ENCODE peak calls at places on chromosomes 6 and 20, in ten cellular contexts. One of them, this sample, is unnamed.

GRCh38 chr6:42791706-42792320 is 10.0 kb downstream of the BICRAL start:
- DNase-seq in cardiac fibroblast: no peak
- DNase-seq in left ventricle myocardium inferior: no peak
- DNase-seq in PC-9: no peak
- DNase-seq in A673: no peak
- DNase-seq in breast epithelium: no peak
- DNase-seq in endothelial cell of umbilical vein: no peak
- DNase-seq in cardiac muscle cell: no peak
- DNase-seq in tibial artery: no peak
- DNase-seq in GM10248: no peak
- DNase-seq in this sample: no peak

GRCh38 chr20:5211803-5212714 is 85.3 kb downstream of the CDS2 start:
- DNase-seq in tibial artery: no peak
- DNase-seq in breast epithelium: no peak
- DNase-seq in A673: no peak
- DNase-seq in cardiac muscle cell: no peak
- DNase-seq in GM10248: no peak
- DNase-seq in left ventricle myocardium inferior: no peak
- DNase-seq in cardiac fibroblast: no peak
- DNase-seq in PC-9: no peak
- DNase-seq in endothelial cell of umbilical vein: no peak
- DNase-seq in this sample: no peak

GRCh38 chr6:152457949-152458624 is 179.1 kb downstream of the SYNE1 start:
- DNase-seq in breast epithelium: no peak
- DNase-seq in PC-9: no peak
- DNase-seq in endothelial cell of umbilical vein: no peak
- DNase-seq in tibial artery: no peak
- DNase-seq in cardiac muscle cell: no peak
- DNase-seq in A673: no peak
- DNase-seq in GM10248: no peak
- DNase-seq in cardiac fibroblast: no peak
- DNase-seq in left ventricle myocardium inferior: no peak
- DNase-seq in this sample: no peak

GRCh38 chr20:50111120-50111828 is 1.7 kb downstream of the UBE2V1 start:
- DNase-seq in endothelial cell of umbilical vein: no peak
- DNase-seq in breast epithelium: no peak
- DNase-seq in PC-9: peak; percentile 35
- DNase-seq in GM10248: no peak
- DNase-seq in left ventricle myocardium inferior: no peak
- DNase-seq in cardiac muscle cell: peak; percentile 38
- DNase-seq in tibial artery: no peak
- DNase-seq in cardiac fibroblast: peak; percentile 39
- DNase-seq in A673: no peak
- DNase-seq in this sample: no peak

GRCh38 chr6:25057121-25057520 is 121.4 kb upstream of the RIPOR2 start:
- DNase-seq in GM10248: no peak
- DNase-seq in cardiac fibroblast: no peak
- DNase-seq in breast epithelium: no peak
- DNase-seq in left ventricle myocardium inferior: no peak
- DNase-seq in endothelial cell of umbilical vein: no peak
- DNase-seq in cardiac muscle cell: no peak
- DNase-seq in tibial artery: no peak
- DNase-seq in PC-9: no peak
- DNase-seq in A673: no peak
- DNase-seq in this sample: no peak

GRCh38 chr6:101341926-101342325 is 51.6 kb upstream of the GRIK2 start:
- DNase-seq in A673: no peak
- DNase-seq in PC-9: no peak
- DNase-seq in cardiac fibroblast: no peak
- DNase-seq in breast epithelium: no peak
- DNase-seq in GM10248: no peak
- DNase-seq in endothelial cell of umbilical vein: no peak
- DNase-seq in tibial artery: no peak
- DNase-seq in left ventricle myocardium inferior: no peak
- DNase-seq in cardiac muscle cell: no peak
- DNase-seq in this sample: no peak

GRCh38 chr20:59403261-59403961 is 103.0 kb downstream of the EDN3 start:
- DNase-seq in GM10248: peak; percentile 82
- DNase-seq in tibial artery: no peak
- DNase-seq in left ventricle myocardium inferior: peak; percentile 36
- DNase-seq in breast epithelium: peak; percentile 25
- DNase-seq in cardiac muscle cell: peak; percentile 11
- DNase-seq in A673: peak; percentile 66
- DNase-seq in endothelial cell of umbilical vein: peak; percentile 16
- DNase-seq in PC-9: peak; percentile 31
- DNase-seq in cardiac fibroblast: peak; percentile 10
- DNase-seq in this sample: peak; percentile 52

GRCh38 chr20:61185841-61186601 is 66.0 kb upstream of the CDH4 start:
- DNase-seq in cardiac fibroblast: peak; percentile 76
- DNase-seq in GM10248: no peak
- DNase-seq in left ventricle myocardium inferior: no peak
- DNase-seq in A673: peak; percentile 71
- DNase-seq in tibial artery: no peak
- DNase-seq in endothelial cell of umbilical vein: peak; percentile 30
- DNase-seq in PC-9: no peak
- DNase-seq in cardiac muscle cell: peak; percentile 90
- DNase-seq in breast epithelium: peak; percentile 34
- DNase-seq in this sample: no peak

GRCh38 chr20:47338131-47338628 is 18.3 kb downstream of the ZMYND8 start:
- DNase-seq in tibial artery: no peak
- DNase-seq in cardiac muscle cell: no peak
- DNase-seq in cardiac fibroblast: no peak
- DNase-seq in breast epithelium: no peak
- DNase-seq in A673: no peak
- DNase-seq in left ventricle myocardium inferior: peak; percentile 57
- DNase-seq in endothelial cell of umbilical vein: no peak
- DNase-seq in GM10248: no peak
- DNase-seq in PC-9: no peak
- DNase-seq in this sample: no peak

GRCh38 chr20:23129891-23130621 is 43.9 kb upstream of the CD93 start:
- DNase-seq in GM10248: no peak
- DNase-seq in cardiac muscle cell: no peak
- DNase-seq in PC-9: no peak
- DNase-seq in tibial artery: peak; percentile 63
- DNase-seq in A673: no peak
- DNase-seq in endothelial cell of umbilical vein: no peak
- DNase-seq in breast epithelium: no peak
- DNase-seq in left ventricle myocardium inferior: no peak
- DNase-seq in cardiac fibroblast: no peak
- DNase-seq in this sample: no peak

GRCh38 chr6:45009547-45009946 is 318.6 kb upstream of the RUNX2 start:
- DNase-seq in left ventricle myocardium inferior: no peak
- DNase-seq in A673: no peak
- DNase-seq in breast epithelium: no peak
- DNase-seq in GM10248: no peak
- DNase-seq in cardiac fibroblast: no peak
- DNase-seq in cardiac muscle cell: no peak
- DNase-seq in endothelial cell of umbilical vein: no peak
- DNase-seq in tibial artery: no peak
- DNase-seq in PC-9: no peak
- DNase-seq in this sample: no peak

GRCh38 chr6:85417336-85417735 is 32.5 kb upstream of the NT5E start:
- DNase-seq in left ventricle myocardium inferior: no peak
- DNase-seq in GM10248: no peak
- DNase-seq in PC-9: no peak
- DNase-seq in endothelial cell of umbilical vein: no peak
- DNase-seq in A673: no peak
- DNase-seq in tibial artery: no peak
- DNase-seq in cardiac muscle cell: no peak
- DNase-seq in breast epithelium: no peak
- DNase-seq in cardiac fibroblast: no peak
- DNase-seq in this sample: no peak

GRCh38 chr6:128519931-128520435 is 416 bp downstream of the PTPRK start:
- DNase-seq in GM10248: peak; percentile 14
- DNase-seq in breast epithelium: peak; percentile 58
- DNase-seq in A673: peak; percentile 73
- DNase-seq in cardiac fibroblast: no peak
- DNase-seq in left ventricle myocardium inferior: peak; percentile 37
- DNase-seq in tibial artery: peak; percentile 80
- DNase-seq in PC-9: no peak
- DNase-seq in cardiac muscle cell: peak; percentile 77
- DNase-seq in endothelial cell of umbilical vein: no peak
- DNase-seq in this sample: no peak

GRCh38 chr6:11918739-11919605 is 93.1 kb upstream of the HIVEP1 start:
- DNase-seq in cardiac muscle cell: no peak
- DNase-seq in PC-9: no peak
- DNase-seq in A673: no peak
- DNase-seq in GM10248: no peak
- DNase-seq in left ventricle myocardium inferior: no peak
- DNase-seq in cardiac fibroblast: no peak
- DNase-seq in tibial artery: no peak
- DNase-seq in endothelial cell of umbilical vein: no peak
- DNase-seq in breast epithelium: no peak
- DNase-seq in this sample: no peak

GRCh38 chr6:49835140-49835539 is 31.2 kb downstream of the CRISP1 start:
- DNase-seq in breast epithelium: no peak
- DNase-seq in cardiac fibroblast: no peak
- DNase-seq in left ventricle myocardium inferior: no peak
- DNase-seq in PC-9: no peak
- DNase-seq in endothelial cell of umbilical vein: no peak
- DNase-seq in A673: no peak
- DNase-seq in cardiac muscle cell: no peak
- DNase-seq in tibial artery: no peak
- DNase-seq in GM10248: no peak
- DNase-seq in this sample: no peak

GRCh38 chr6:55980627-55981211 is 105.3 kb upstream of the BMP5 start:
- DNase-seq in endothelial cell of umbilical vein: peak; percentile 66
- DNase-seq in cardiac muscle cell: peak; percentile 68
- DNase-seq in A673: peak; percentile 82
- DNase-seq in PC-9: peak; percentile 24
- DNase-seq in GM10248: peak; percentile 18
- DNase-seq in left ventricle myocardium inferior: no peak
- DNase-seq in breast epithelium: no peak
- DNase-seq in tibial artery: no peak
- DNase-seq in cardiac fibroblast: peak; percentile 68
- DNase-seq in this sample: no peak
- TF ChIP-seq CTCF in endothelial cell of umbilical vein: peak; percentile 39
- TF ChIP-seq CTCF in cardiac muscle cell: peak; percentile 59
- TF ChIP-seq CTCF in A673: peak; percentile 80
- TF ChIP-seq CTCF in PC-9: peak; percentile 89
- TF ChIP-seq CTCF in GM10248: peak; percentile 66
- TF ChIP-seq CTCF in left ventricle myocardium inferior: peak; percentile 75
- TF ChIP-seq CTCF in breast epithelium: peak; percentile 60
- TF ChIP-seq CTCF in tibial artery: peak; percentile 65
- TF ChIP-seq CTCF in cardiac fibroblast: peak; percentile 42
- TF ChIP-seq CTCF in this sample: no peak

DNA sequence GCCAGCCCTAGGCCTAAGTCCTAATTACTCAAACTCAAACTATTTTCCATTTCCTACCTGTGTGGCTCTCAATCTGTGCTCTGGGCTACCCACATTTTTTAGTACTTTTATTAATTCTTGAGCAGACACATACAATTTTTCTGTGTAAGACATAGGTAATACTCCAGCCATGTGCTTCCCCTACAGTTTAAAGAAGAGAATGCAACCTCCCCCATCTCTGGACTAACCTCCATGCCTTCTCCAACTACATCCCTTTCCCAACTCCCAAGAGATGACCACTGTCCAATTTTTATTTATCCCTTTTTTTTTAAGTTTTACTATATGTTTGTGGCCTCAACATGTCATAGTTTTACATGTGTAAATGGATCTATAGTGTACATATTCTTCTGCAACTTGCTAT is 5.8 kb downstream of the HMGN4 start:
- DNase-seq in cardiac muscle cell: peak; percentile 50
- DNase-seq in cardiac fibroblast: peak; percentile 45
- DNase-seq in endothelial cell of umbilical vein: peak; percentile 21
- DNase-seq in A673: no peak
- DNase-seq in left ventricle myocardium inferior: no peak
- DNase-seq in tibial artery: no peak
- DNase-seq in PC-9: no peak
- DNase-seq in GM10248: no peak
- DNase-seq in breast epithelium: no peak
- DNase-seq in this sample: no peak
- TF ChIP-seq CTCF in cardiac muscle cell: peak; percentile 47
- TF ChIP-seq CTCF in cardiac fibroblast: peak; percentile 51
- TF ChIP-seq CTCF in endothelial cell of umbilical vein: peak; percentile 18
- TF ChIP-seq CTCF in A673: peak; percentile 46
- TF ChIP-seq CTCF in left ventricle myocardium inferior: peak; percentile 23
- TF ChIP-seq CTCF in tibial artery: peak; percentile 19
- TF ChIP-seq CTCF in PC-9: peak; percentile 41
- TF ChIP-seq CTCF in GM10248: peak; percentile 31
- TF ChIP-seq CTCF in breast epithelium: no peak
- TF ChIP-seq CTCF in this sample: no peak

DNA sequence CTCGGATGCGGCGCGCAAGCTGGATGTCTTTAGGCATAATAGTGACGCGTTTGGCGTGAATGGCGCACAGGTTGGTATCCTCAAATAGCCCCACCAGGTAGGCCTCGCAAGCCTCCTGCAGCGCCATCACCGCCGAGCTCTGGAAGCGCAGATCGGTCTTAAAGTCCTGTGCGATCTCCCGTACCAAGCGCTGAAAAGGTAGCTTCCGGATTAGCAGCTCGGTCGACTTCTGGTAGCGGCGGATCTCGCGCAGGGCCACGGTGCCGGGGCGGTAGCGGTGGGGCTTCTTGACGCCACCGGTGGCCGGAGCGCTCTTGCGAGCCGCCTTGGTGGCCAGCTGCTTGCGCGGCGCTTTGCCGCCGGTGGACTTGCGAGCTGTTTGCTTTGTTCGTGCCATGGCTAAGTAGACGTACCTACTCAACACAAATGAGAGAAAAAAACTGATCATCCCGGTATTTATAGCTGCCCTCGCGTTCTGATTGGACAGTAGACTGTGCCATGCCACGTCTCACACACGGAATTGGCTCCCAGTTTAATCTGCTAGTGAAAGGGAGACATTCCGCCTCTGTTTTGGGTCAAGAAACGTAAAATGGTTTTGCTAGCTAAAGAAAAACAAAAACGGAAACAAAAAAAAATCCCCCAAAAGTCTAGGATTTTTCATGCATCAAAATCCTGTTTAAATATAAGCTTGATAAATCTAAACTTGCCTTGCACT is 40.1 kb downstream of the OR2B2 start:
- DNase-seq in cardiac fibroblast: peak; percentile 98
- DNase-seq in endothelial cell of umbilical vein: peak; percentile 99
- DNase-seq in cardiac muscle cell: peak; percentile 98
- DNase-seq in A673: peak; percentile 97
- DNase-seq in GM10248: peak; percentile 86
- DNase-seq in left ventricle myocardium inferior: peak; percentile 34
- DNase-seq in PC-9: peak; percentile 85
- DNase-seq in tibial artery: peak; percentile 74
- DNase-seq in breast epithelium: peak; percentile 76
- DNase-seq in this sample: peak; percentile 73
- TF ChIP-seq CTCF in cardiac fibroblast: peak; percentile 21
- TF ChIP-seq CTCF in endothelial cell of umbilical vein: no peak
- TF ChIP-seq CTCF in cardiac muscle cell: peak; percentile 25
- TF ChIP-seq CTCF in A673: peak; percentile 37
- TF ChIP-seq CTCF in GM10248: peak; percentile 56
- TF ChIP-seq CTCF in left ventricle myocardium inferior: no peak
- TF ChIP-seq CTCF in PC-9: peak; percentile 36
- TF ChIP-seq CTCF in tibial artery: no peak
- TF ChIP-seq CTCF in breast epithelium: no peak
- TF ChIP-seq CTCF in this sample: no peak

DNA sequence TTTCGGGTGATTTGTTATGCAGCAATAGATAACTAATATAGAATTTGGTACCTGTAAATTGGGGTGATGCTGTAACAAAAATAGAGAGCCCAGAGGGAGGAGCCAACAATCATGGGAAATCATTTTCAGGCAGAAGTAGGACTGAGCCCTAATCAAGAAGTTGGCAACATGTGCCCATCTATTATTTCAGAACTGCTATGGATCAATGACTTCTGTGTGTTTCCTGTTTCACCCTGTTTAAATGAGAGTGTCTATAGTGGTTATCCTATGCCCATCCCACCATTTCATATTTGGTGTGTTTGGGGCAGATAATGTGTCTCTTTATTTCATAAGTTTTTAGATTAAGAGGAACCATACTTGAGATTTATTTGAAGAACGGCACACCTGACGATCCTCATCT is 330.8 kb upstream of the CITED2 start:
- DNase-seq in cardiac muscle cell: no peak
- DNase-seq in breast epithelium: no peak
- DNase-seq in GM10248: no peak
- DNase-seq in tibial artery: no peak
- DNase-seq in PC-9: no peak
- DNase-seq in endothelial cell of umbilical vein: no peak
- DNase-seq in left ventricle myocardium inferior: no peak
- DNase-seq in cardiac fibroblast: no peak
- DNase-seq in A673: no peak
- DNase-seq in this sample: no peak
- TF ChIP-seq CTCF in cardiac muscle cell: no peak
- TF ChIP-seq CTCF in breast epithelium: no peak
- TF ChIP-seq CTCF in GM10248: no peak
- TF ChIP-seq CTCF in tibial artery: no peak
- TF ChIP-seq CTCF in PC-9: no peak
- TF ChIP-seq CTCF in endothelial cell of umbilical vein: no peak
- TF ChIP-seq CTCF in left ventricle myocardium inferior: no peak
- TF ChIP-seq CTCF in cardiac fibroblast: no peak
- TF ChIP-seq CTCF in A673: no peak
- TF ChIP-seq CTCF in this sample: no peak